ENCODE peak calls at places on chromosome 16, in five cellular contexts. F is left ventricle myocardium inferior, U is AG09309, M is choroid plexus epithelial cell, N is mammary epithelial cell. B is an unnamed sample.

GRCh38 chr16:79444522-79445040 is 156.0 kb downstream of the MAF start:
- DNase-seq in F (no peak), U (no peak), M (no peak), N (no peak), B (no peak)

GRCh38 chr16:69033550-69033949 is 71.9 kb upstream of the HAS3 start:
- DNase-seq in F (no peak), U (no peak), M (no peak), N (no peak), B (no peak)

GRCh38 chr16:88556294-88556988 is 13.8 kb upstream of the ZC3H18 start:
- DNase-seq in F (no peak), U (no peak), M (no peak), N (no peak), B (no peak)

GRCh38 chr16:17018715-17019014 is 452.1 kb downstream of the XYLT1 start:
- DNase-seq in F (no peak), U (no peak), M (no peak), N (no peak), B (no peak)

GRCh38 chr16:12381662-12382061 is 405.1 kb downstream of the SNX29 start:
- DNase-seq in F (no peak), U (no peak), M (no peak), N (no peak), B (no peak)

GRCh38 chr16:11669380-11670146 is 1.3 kb downstream of the SNN start:
- DNase-seq in F (peak), U (no peak), M (peak), N (no peak), B (no peak)

GRCh38 chr16:23182675-23183485 is at the start of gene SCNN1G:
- DNase-seq in F (peak), U (no peak), M (no peak), N (peak), B (no peak)

GRCh38 chr16:69595127-69596036 is 29.6 kb downstream of the NFAT5 start:
- DNase-seq in F (no peak), U (no peak), M (peak), N (peak), B (no peak)

GRCh38 chr16:68782198-68783174 is 45.4 kb downstream of the CDH1 start:
- DNase-seq in F (no peak), U (no peak), M (no peak), N (no peak), B (no peak)

GRCh38 chr16:19071811-19072777 is 4.7 kb downstream of the COQ7 start:
- DNase-seq in F (peak), U (peak), M (peak), N (peak), B (no peak)

GRCh38 chr16:48558269-48558915 is 51.6 kb downstream of the N4BP1 start:
- DNase-seq in F (no peak), U (peak), M (peak), N (peak), B (no peak)

GRCh38 chr16:66294507-66294906 is 72.0 kb upstream of the CDH5 start:
- DNase-seq in F (no peak), U (no peak), M (no peak), N (no peak), B (no peak)

GRCh38 chr16:27320261-27321012 is 6.7 kb downstream of the IL4R start:
- DNase-seq in F (no peak), U (no peak), M (no peak), N (no peak), B (no peak)

GRCh38 chr16:23945243-23945642 is 109.5 kb downstream of the PRKCB start:
- DNase-seq in F (no peak), U (no peak), M (no peak), N (no peak), B (no peak)

GRCh38 chr16:6016530-6017184 is 919.1 kb upstream of the EEF2KMT start:
- DNase-seq in F (no peak), U (no peak), M (peak), N (peak), B (no peak)

GRCh38 chr16:69100046-69100765 is 5.2 kb upstream of the HAS3 start:
- DNase-seq in F (no peak), U (no peak), M (no peak), N (no peak), B (no peak)

GRCh38 chr16:7629571-7629970 is 296.9 kb downstream of the RBFOX1 start:
- DNase-seq in F (no peak), U (no peak), M (no peak), N (no peak), B (no peak)

GRCh38 chr16:16007743-16008111 is 58.3 kb downstream of the ABCC1 start:
- DNase-seq in F (no peak), U (no peak), M (no peak), N (no peak), B (no peak)

GRCh38 chr16:22424161-22424937 is 49.9 kb upstream of the CDR2 start:
- DNase-seq in F (no peak), U (no peak), M (no peak), N (no peak), B (no peak)

GRCh38 chr16:67946128-67946569 is 2.2 kb upstream of the LCAT start:
- DNase-seq in F (no peak), U (no peak), M (no peak), N (no peak), B (no peak)

GRCh38 chr16:82936941-82937551 is 310.3 kb downstream of the CDH13 start:
- DNase-seq in F (no peak), U (no peak), M (peak), N (peak), B (peak)

GRCh38 chr16:51500306-51500705 is 349.2 kb upstream of the SALL1 start:
- DNase-seq in F (no peak), U (no peak), M (peak), N (peak), B (no peak)

DNA sequence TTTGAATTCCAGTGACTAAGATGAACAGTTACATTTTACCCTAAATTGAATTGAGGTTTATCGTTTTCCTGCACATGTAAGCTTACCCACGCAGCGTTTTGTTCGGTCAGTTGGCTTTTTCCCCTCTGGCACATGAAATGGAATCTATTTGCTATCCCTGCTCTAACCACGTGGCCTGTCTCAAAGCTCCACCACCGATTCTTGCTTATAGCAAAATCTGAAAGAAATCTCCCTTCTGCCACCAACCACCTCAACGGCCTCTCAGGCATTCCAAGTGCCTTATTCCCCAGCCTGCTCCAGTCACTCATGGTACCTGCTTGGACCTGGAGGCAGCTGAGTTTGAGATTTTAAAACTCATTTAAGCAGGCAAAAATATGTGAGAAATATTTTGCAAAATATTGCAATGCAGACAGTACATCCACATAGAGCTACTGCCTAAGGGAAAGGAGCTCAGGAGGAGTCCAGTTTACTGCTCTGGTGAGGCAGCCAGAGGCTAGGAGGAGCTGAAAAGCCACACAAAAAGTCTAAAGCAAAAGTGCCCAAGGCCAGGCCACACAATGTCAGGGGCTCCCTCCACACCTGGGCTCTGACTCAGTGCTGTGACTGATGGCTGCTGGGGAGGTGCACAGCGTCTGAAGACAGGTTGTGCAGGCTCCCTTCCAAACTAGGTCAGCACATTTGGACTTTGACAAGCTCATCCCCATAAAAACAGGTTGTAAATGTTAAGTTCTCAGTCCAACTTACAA is 26.4 kb downstream of the ARHGAP17 start:
- DNase-seq in F (no peak), U (no peak), M (peak), N (peak), B (no peak)
- H3K4me3 ChIP-seq in F (peak), U (no peak), M (no peak), N (no peak), B (no peak)

GRCh38 chr16:62261760-62262159 is 225.5 kb upstream of the CDH8 start:
- DNase-seq in F (no peak), U (no peak), M (no peak), N (no peak), B (no peak)

GRCh38 chr16:62254847-62255246 is 218.6 kb upstream of the CDH8 start:
- DNase-seq in F (no peak), U (no peak), M (no peak), N (peak), B (no peak)

GRCh38 chr16:62253926-62254325 is 217.7 kb upstream of the CDH8 start:
- DNase-seq in F (no peak), U (no peak), M (no peak), N (peak), B (no peak)

GRCh38 chr16:62256406-62256805 is 220.2 kb upstream of the CDH8 start:
- DNase-seq in F (no peak), U (no peak), M (peak), N (peak), B (no peak)
- TF ChIP-seq CTCF in F (no peak), U (no peak), M (no peak), N (peak), B (no peak)

GRCh38 chr16:50058091-50058771 is 7.5 kb upstream of the HEATR3 start:
- DNase-seq in F (no peak), U (no peak), M (no peak), N (no peak), B (no peak)

GRCh38 chr16:50056226-50056625 is 9.5 kb upstream of the HEATR3 start:
- DNase-seq in F (no peak), U (no peak), M (no peak), N (no peak), B (no peak)

GRCh38 chr16:50059669-50060068 is 6.1 kb upstream of the HEATR3 start:
- DNase-seq in F (no peak), U (no peak), M (no peak), N (no peak), B (no peak)

DNA sequence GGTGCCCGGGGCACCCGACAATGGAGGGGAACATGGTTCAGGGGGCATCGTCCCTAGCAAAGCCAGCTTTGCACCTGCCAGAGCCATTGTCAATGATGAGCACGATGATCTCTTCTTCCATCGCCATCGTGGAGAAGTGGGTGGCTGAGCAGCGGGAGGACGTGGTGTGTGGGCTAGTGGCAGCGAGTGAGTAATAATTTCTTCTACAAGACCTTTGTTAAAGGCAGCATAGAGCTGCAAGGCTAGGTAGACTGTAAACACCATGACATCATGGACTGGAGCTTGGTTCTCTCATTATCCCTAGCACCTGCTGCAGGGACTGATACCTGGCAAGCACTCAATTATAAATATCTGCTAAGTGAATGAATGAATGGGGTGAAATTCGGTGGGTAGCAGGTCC is 6.7 kb upstream of the HEATR3 start:
- DNase-seq in F (no peak), U (no peak), M (no peak), N (no peak), B (no peak)
- H3K4me3 ChIP-seq in F (no peak), U (no peak), M (no peak), N (no peak), B (no peak)

GRCh38 chr16:4936181-4936990 is 562 bp downstream of the PPL start:
- DNase-seq in F (no peak), U (no peak), M (no peak), N (peak), B (no peak)
- TF ChIP-seq CTCF in F (peak), U (no peak), M (peak), N (peak), B (peak)

DNA sequence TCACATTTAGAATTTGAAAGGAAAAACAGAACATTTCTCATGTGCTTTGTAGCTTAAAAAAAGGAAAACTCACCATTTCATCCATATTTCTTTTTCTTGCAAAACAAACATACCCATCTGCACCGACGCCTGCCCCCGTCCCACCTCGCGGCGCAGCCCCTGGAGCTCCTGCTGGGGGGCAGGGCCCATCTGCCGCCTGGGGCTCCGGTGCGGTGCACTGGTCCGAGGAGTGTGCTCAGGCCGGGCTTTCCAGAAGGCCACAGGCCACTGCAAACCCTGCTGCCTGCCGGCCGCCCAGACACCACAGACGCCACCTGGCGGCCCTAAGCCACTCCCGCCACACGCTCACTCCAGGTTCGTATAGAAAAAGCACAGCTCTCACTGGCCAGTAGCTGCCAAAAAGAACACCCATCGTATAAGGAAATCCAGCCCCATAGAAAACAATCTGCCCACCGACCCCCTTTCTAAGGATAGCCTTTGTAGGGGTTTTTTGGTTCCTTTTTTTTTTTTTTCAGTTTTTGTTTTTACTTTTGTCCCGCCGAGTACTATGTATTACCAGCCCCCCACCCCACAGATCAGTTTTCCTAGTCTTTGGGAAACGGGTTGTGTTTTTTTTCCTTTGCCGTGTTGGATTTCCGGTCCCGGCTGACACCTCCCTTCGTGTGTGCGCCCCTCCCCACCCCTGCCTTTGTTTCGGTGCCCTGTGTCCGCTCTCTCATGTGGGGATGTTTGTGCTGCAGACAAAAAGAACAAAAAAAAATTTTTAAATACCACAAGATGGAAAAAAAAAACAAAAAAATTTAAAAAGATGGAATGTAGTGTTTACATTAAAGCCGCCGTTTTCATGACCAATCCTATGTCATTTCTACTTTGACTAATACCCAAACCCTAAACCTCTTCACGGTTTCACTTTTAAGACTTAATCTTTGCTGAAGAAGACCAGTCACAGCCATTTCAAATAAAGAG is 68.8 kb downstream of the AMFR start:
- DNase-seq in F (peak), U (peak), M (peak), N (peak), B (peak)
- H3K4me3 ChIP-seq in F (peak), U (peak), M (peak), N (peak), B (peak)

GRCh38 chr16:89921699-89922476 is 1.3 kb upstream of the TUBB3 start:
- DNase-seq in F (peak), U (peak), M (peak), N (peak), B (peak)
- TF ChIP-seq CTCF in F (no peak), U (no peak), M (no peak), N (no peak), B (no peak)